ENCODE peak calls at places on chromosomes 1 and 21, in four cellular contexts. U, C, R and E are unnamed samples.
A peak's percentile ranks its signal among the peaks of the same experiment; 100 is the strongest.

GRCh38 chr1:18802231-18802630 is 57.2 kb downstream of the TAS1R2 start:
- DNase-seq in U (no peak), C (no peak), R (no peak), E (no peak)

GRCh38 chr1:3670823-3671251 is 18.5 kb downstream of the TP73 start:
- DNase-seq in U (no peak), C (no peak), R (no peak), E (no peak)

GRCh38 chr1:227315500-227316346 is 2.6 kb downstream of the CDC42BPA start:
- DNase-seq in U (peak; percentile 35), C (no peak), R (no peak), E (peak; percentile 6)

GRCh38 chr21:29382029-29382654 is 83.4 kb downstream of the BACH1 start:
- DNase-seq in U (peak; percentile 62), C (no peak), R (no peak), E (peak; percentile 81)

GRCh38 chr1:232962761-232963357 is 12.4 kb downstream of the NTPCR start:
- DNase-seq in U (peak; percentile 62), C (no peak), R (no peak), E (peak; percentile 46)

GRCh38 chr1:47887959-47888629 is 109.1 kb downstream of the TRABD2B start:
- DNase-seq in U (no peak), C (no peak), R (no peak), E (no peak)

GRCh38 chr1:12208764-12209494 is 20.9 kb upstream of the VPS13D start:
- DNase-seq in U (peak; percentile 80), C (peak; percentile 87), R (peak; percentile 99), E (peak; percentile 74)

GRCh38 chr1:181513786-181514297 is 30.5 kb downstream of the CACNA1E start:
- DNase-seq in U (no peak), C (no peak), R (no peak), E (no peak)

GRCh38 chr1:158945061-158945460 is 13.7 kb downstream of the PYHIN1 start:
- DNase-seq in U (no peak), C (no peak), R (no peak), E (no peak)

GRCh38 chr1:18884727-18885126 is 17.6 kb downstream of the ALDH4A1 start:
- DNase-seq in U (no peak), C (no peak), R (no peak), E (no peak)

GRCh38 chr1:47842228-47842627 is 155.0 kb downstream of the TRABD2B start:
- DNase-seq in U (no peak), C (peak; percentile 50), R (no peak), E (no peak)

GRCh38 chr1:53559854-53560571 is 100.8 kb downstream of the DMRTB1 start:
- DNase-seq in U (no peak), C (peak; percentile 20), R (no peak), E (no peak)

GRCh38 chr1:36083635-36084501 is at the start of gene TEKT2:
- DNase-seq in U (peak; percentile 88), C (peak; percentile 85), R (peak; percentile 90), E (no peak)

GRCh38 chr1:222914861-222915632 is 100.2 kb downstream of the DISP1 start:
- DNase-seq in U (no peak), C (no peak), R (no peak), E (no peak)

GRCh38 chr1:107680579-107680985 is 284.4 kb downstream of the VAV3 start:
- DNase-seq in U (peak; percentile 13), C (no peak), R (no peak), E (peak; percentile 72)

GRCh38 chr1:33908344-33908956 is 44.6 kb downstream of the HMGB4 start:
- DNase-seq in U (no peak), C (no peak), R (no peak), E (no peak)

GRCh38 chr1:115771094-115771846 is 2.8 kb upstream of the CASQ2 start:
- DNase-seq in U (peak; percentile 94), C (peak; percentile 78), R (peak; percentile 72), E (no peak)

GRCh38 chr1:166808959-166809358 is 30.3 kb upstream of the POGK start:
- DNase-seq in U (peak; percentile 65), C (no peak), R (no peak), E (no peak)

GRCh38 chr1:207868769-207869721 is 41.9 kb downstream of the CD34 start:
- DNase-seq in U (peak; percentile 75), C (peak; percentile 75), R (peak; percentile 90), E (peak; percentile 65)

GRCh38 chr21:37009740-37010341 is 3.3 kb downstream of the RIPPLY3 start:
- DNase-seq in U (peak; percentile 93), C (peak; percentile 95), R (peak; percentile 97), E (peak; percentile 80)

GRCh38 chr1:70685300-70686286 is 274.5 kb downstream of the CTH start:
- DNase-seq in U (peak; percentile 89), C (peak; percentile 86), R (peak; percentile 71), E (peak; percentile 87)

GRCh38 chr1:85116856-85117255 is 68.6 kb upstream of the MCOLN3 start:
- DNase-seq in U (no peak), C (no peak), R (no peak), E (no peak)

GRCh38 chr1:207049974-207050391 is 1.0 kb downstream of the YOD1 start:
- DNase-seq in U (peak; percentile 63), C (no peak), R (no peak), E (peak; percentile 48)

GRCh38 chr1:224113005-224113404 is 906 bp upstream of the FBXO28 start:
- DNase-seq in U (no peak), C (no peak), R (no peak), E (no peak)

GRCh38 chr1:15939181-15940109 is 36.5 kb downstream of the ZBTB17 start:
- DNase-seq in U (no peak), C (no peak), R (peak; percentile 38), E (peak; percentile 82)

GRCh38 chr1:172704446-172705176 is 45.7 kb downstream of the FASLG start:
- DNase-seq in U (no peak), C (no peak), R (no peak), E (no peak)

GRCh38 chr1:82819234-82819633 is 1018.5 kb downstream of the ADGRL2 start:
- DNase-seq in U (no peak), C (no peak), R (no peak), E (no peak)

GRCh38 chr1:7103322-7104052 is 318.2 kb downstream of the CAMTA1 start:
- DNase-seq in U (peak; percentile 60), C (no peak), R (no peak), E (no peak)

GRCh38 chr1:233607252-233608119 is 6.4 kb upstream of the KCNK1 start:
- DNase-seq in U (no peak), C (no peak), R (no peak), E (no peak)

GRCh38 chr21:41825881-41826280 is 53.3 kb downstream of the PRDM15 start:
- DNase-seq in U (no peak), C (no peak), R (no peak), E (no peak)

GRCh38 chr1:160656737-160657476 is 10.1 kb upstream of the SLAMF1 start:
- DNase-seq in U (no peak), C (no peak), R (no peak), E (no peak)

GRCh38 chr1:164841723-164842465 is 282.9 kb downstream of the PBX1 start:
- DNase-seq in U (no peak), C (no peak), R (no peak), E (no peak)

GRCh38 chr1:2489615-2490014 is 13.5 kb downstream of the PLCH2 start:
- DNase-seq in U (no peak), C (no peak), R (no peak), E (no peak)

GRCh38 chr1:233357595-233358446 is 30.3 kb downstream of the MAP3K21 start:
- DNase-seq in U (no peak), C (no peak), R (no peak), E (no peak)

GRCh38 chr1:85230305-85230977 is 29.0 kb downstream of the C1orf52 start:
- DNase-seq in U (peak; percentile 77), C (peak; percentile 53), R (no peak), E (peak; percentile 41)

GRCh38 chr1:35893051-35893879 is 10.3 kb downstream of the AGO1 start:
- DNase-seq in U (no peak), C (no peak), R (no peak), E (no peak)

GRCh38 chr1:25999419-25999818 is 1.6 kb upstream of the PAFAH2 start:
- DNase-seq in U (no peak), C (no peak), R (no peak), E (no peak)

GRCh38 chr1:102318104-102318806 is 321.5 kb upstream of the OLFM3 start:
- DNase-seq in U (no peak), C (no peak), R (no peak), E (no peak)

GRCh38 chr1:36950588-36950987 is 83.7 kb downstream of the GRIK3 start:
- DNase-seq in U (no peak), C (no peak), R (no peak), E (no peak)

DNA sequence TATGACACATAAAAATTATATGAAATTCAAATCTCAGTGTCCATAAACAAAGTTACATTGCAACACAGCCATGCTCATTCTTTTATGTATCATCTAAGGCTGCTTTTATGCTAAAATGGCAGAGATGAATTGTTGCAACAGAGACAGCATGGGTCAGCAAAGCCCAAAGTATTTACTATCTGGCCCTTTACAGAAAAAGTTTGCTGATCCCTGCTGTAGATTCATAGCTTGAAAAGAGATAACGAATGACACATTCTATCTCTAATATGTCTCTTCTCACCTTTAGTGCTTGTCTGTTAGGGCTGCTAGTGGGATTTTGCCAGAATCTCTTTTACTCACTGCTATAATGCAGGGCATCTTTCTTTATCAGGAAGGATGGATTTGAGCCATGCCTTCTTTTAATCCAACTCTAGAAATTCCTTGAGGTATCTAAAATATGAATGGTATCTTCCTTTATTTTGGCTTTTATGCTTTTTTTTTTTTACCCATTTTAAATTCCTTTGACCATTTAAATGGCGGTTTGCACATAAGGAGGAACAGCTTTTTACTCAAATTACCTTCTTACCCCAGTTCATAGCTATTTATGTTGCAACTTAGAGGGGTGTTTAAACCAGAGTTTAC is 598.2 kb downstream of the PLPP3 start:
- DNase-seq in U (no peak), C (no peak), R (no peak), E (peak; percentile 67)
- H2BK120ac ChIP-seq in U (no peak overlapping the region), C (no peak overlapping the region), R (no peak overlapping the region), E (no peak overlapping the region)

GRCh38 chr1:202621446-202621845 is 88.8 kb downstream of the SYT2 start:
- DNase-seq in U (no peak), C (no peak), R (no peak), E (no peak)
- H2AK5ac ChIP-seq in U (no peak overlapping the region), C (no peak overlapping the region), R (no peak overlapping the region), E (no peak overlapping the region)

GRCh38 chr1:8807004-8807403 is 10.4 kb downstream of the RERE start:
- DNase-seq in U (no peak), C (no peak), R (no peak), E (no peak)
- H3K79me2 ChIP-seq in U (peaks cover 40% of the 10 kb centered on the region), C (peaks cover 15% of the 10 kb centered on the region), R (peaks cover 13% of the 10 kb centered on the region), E (peaks cover 2% of the 10 kb centered on the region)

GRCh38 chr1:78871249-78871648 is 135.3 kb downstream of the ADGRL4 start:
- DNase-seq in U (no peak), C (no peak), R (no peak), E (no peak)
- H2BK120ac ChIP-seq in U (no peak overlapping the region), C (no peak overlapping the region), R (no peak overlapping the region), E (no peak overlapping the region)

DNA sequence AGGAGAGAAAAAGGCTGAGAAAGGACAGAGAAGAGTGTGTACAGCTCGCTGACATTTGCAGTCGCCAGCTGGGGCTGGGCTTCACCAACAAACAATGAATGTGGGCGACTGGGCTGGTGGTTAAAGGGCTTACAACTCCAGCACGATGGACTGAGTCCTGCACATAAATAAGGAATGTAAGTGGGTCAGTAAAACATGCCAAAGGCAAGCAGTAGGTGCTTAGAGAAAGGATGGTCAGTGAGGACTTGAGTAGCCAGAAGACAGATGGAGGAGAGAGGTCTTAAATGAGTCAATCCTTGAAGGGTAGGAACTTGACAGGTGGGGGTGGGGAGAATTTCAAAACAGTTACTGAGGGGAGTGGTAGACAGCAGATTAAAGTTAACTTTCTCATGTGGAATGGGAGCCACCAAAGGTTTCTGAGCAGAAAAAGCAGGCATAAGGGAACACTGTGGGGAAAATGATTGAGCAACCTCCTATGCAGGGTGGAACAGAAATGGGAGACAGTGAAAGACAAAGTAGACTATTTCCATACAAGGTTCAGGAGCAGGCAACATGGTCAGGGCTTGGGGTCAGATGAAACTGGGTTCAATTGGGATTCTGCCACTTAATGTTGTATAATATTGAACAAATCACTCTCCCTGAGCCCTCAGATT is 37.4 kb downstream of the GADD45A start:
- DNase-seq in U (peak; percentile 48), C (no peak), R (no peak), E (no peak)
- H2AK5ac ChIP-seq in U (no peak overlapping the region), C (no peak overlapping the region), R (no peak overlapping the region), E (no peak overlapping the region)